ENCODE peak calls at places on chromosome 15, in five cellular contexts. Q is brain microvascular endothelial cell, Z is PC-3, P is cardiac fibroblast, D is tibial artery. S is an unnamed sample.

GRCh38 chr15:64527263-64527984 is 67.0 kb downstream of the ZNF609 start:
- DNase-seq in D (no peak), Z (peak), Q (peak), P (peak), S (no peak)

GRCh38 chr15:27057904-27058645 is 87.1 kb downstream of the GABRG3 start:
- DNase-seq in D (no peak), P (peak), Z (peak), Q (no peak), S (no peak)

GRCh38 chr15:40238927-40239591 is at the start of gene PAK6:
- DNase-seq in Q (peak), D (no peak), Z (peak), P (peak), S (peak)

GRCh38 chr15:40787991-40788390 is 18.2 kb downstream of the C15orf62 start:
- DNase-seq in Q (no peak), D (no peak), P (no peak), Z (no peak), S (no peak)

GRCh38 chr15:62306851-62307504 is 141.9 kb upstream of the C2CD4B start:
- DNase-seq in Z (peak), Q (peak), P (peak), D (no peak), S (peak)

GRCh38 chr15:83016906-83017305 is 5.5 kb upstream of the C15orf40 start:
- DNase-seq in P (no peak), D (no peak), Q (no peak), Z (no peak), S (no peak)

GRCh38 chr15:67175643-67176071 is 78.8 kb downstream of the AAGAB start:
- DNase-seq in Q (no peak), D (peak), Z (no peak), P (peak), S (peak)

GRCh38 chr15:58537480-58537879 is 105.7 kb downstream of the LIPC start:
- DNase-seq in D (no peak), Z (no peak), Q (no peak), P (no peak), S (no peak)

GRCh38 chr15:64651573-64652260 is 123.7 kb downstream of the RBPMS2 start:
- DNase-seq in D (no peak), Z (peak), Q (no peak), P (no peak), S (no peak)

GRCh38 chr15:69380100-69380725 is 33.9 kb upstream of the KIF23 start:
- DNase-seq in Z (peak), P (peak), D (peak), Q (peak), S (peak)

GRCh38 chr15:91040851-91041250 is 18.5 kb upstream of the VPS33B start:
- DNase-seq in Z (no peak), Q (no peak), P (no peak), D (no peak), S (no peak)

GRCh38 chr15:94924971-94925593 is 693.7 kb downstream of the MCTP2 start:
- DNase-seq in Z (no peak), D (peak), P (peak), Q (no peak), S (no peak)

GRCh38 chr15:88872106-88872505 is 23.2 kb downstream of the HAPLN3 start:
- DNase-seq in Q (no peak), Z (no peak), P (no peak), D (no peak), S (no peak)

GRCh38 chr15:61169904-61170695 is 59.0 kb downstream of the RORA start:
- DNase-seq in D (no peak), P (no peak), Q (no peak), Z (no peak), S (peak)

GRCh38 chr15:41734079-41734478 is 40.2 kb upstream of the MAPKBP1 start:
- DNase-seq in D (no peak), Q (no peak), P (no peak), Z (no peak), S (no peak)

GRCh38 chr15:100713163-100713867 is 110.9 kb downstream of the ASB7 start:
- DNase-seq in D (peak), P (peak), Q (peak), Z (peak), S (no peak)

GRCh38 chr15:68658151-68658550 is 79.4 kb downstream of the CORO2B start:
- DNase-seq in Q (no peak), D (peak), P (no peak), Z (no peak), S (no peak)

GRCh38 chr15:68593826-68594532 is 15.2 kb downstream of the CORO2B start:
- DNase-seq in D (no peak), Q (no peak), P (no peak), Z (no peak), S (no peak)

DNA sequence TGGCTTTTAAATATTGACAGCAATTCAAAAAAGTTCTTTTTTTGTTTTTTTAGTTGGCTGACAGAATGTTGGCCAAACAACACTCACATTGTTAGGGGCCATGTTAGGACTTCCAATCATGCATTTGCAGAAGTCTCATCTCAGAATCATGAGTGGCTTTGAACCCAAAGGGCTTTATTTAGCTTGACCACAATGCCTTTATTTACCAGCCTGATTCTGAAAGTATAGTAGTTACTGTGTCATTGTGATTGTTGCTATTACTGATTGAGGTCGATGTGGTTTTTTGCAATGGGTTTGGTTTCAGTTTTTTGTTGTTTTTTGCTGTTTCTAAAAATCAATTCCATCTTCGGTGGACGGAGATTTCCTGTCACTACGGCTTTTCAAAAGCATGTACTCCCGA is 7.2 kb downstream of the GLDN start:
- DNase-seq in P (no peak), D (no peak), Q (no peak), Z (no peak), S (no peak)
- H3K4me3 ChIP-seq in P (no peak), D (peak), Q (no peak), Z (no peak), S (no peak)

GRCh38 chr15:23439513-23439912 is 7.5 kb downstream of the GOLGA6L2 start:
- DNase-seq in P (no peak), Q (no peak), D (no peak), Z (no peak), S (no peak)

GRCh38 chr15:23440596-23440995 is 6.4 kb downstream of the GOLGA6L2 start:
- DNase-seq in D (peak), P (no peak), Z (no peak), Q (no peak), S (no peak)

GRCh38 chr15:23437146-23437545 is 9.9 kb downstream of the GOLGA6L2 start:
- DNase-seq in Q (no peak), P (no peak), D (peak), Z (no peak), S (no peak)

GRCh38 chr15:23437673-23438072 is 9.4 kb downstream of the GOLGA6L2 start:
- DNase-seq in Z (no peak), Q (no peak), P (no peak), D (no peak), S (no peak)

GRCh38 chr15:23438816-23439466 is 8.1 kb downstream of the GOLGA6L2 start:
- DNase-seq in P (no peak), Q (no peak), D (no peak), Z (no peak), S (no peak)
- H3K4me3 ChIP-seq in P (no peak), Q (no peak), D (no peak), Z (no peak), S (no peak)

DNA sequence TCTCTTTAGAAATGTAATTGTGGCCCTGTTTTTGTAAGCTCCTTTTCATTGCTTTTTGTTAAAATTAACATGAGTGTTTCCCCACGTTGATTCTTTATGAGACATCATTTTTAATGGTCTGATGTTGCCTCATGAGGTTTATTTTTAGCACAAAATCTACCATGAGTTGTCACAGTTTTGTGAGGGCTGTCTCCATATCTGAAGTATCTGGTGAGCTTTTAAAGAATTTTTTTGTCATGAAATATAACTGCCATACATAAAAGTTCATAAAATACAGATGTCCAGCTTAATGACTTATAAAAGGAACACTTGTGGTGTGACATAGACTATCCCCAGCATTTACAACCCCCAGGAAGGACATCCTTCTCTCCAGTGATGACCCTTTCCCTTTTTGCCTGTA is 34.3 kb upstream of the CEMIP start:
- DNase-seq in Z (peak), P (peak), D (no peak), Q (no peak), S (no peak)
- H3K4me3 ChIP-seq in Z (no peak), P (no peak), D (no peak), Q (no peak), S (no peak)

DNA sequence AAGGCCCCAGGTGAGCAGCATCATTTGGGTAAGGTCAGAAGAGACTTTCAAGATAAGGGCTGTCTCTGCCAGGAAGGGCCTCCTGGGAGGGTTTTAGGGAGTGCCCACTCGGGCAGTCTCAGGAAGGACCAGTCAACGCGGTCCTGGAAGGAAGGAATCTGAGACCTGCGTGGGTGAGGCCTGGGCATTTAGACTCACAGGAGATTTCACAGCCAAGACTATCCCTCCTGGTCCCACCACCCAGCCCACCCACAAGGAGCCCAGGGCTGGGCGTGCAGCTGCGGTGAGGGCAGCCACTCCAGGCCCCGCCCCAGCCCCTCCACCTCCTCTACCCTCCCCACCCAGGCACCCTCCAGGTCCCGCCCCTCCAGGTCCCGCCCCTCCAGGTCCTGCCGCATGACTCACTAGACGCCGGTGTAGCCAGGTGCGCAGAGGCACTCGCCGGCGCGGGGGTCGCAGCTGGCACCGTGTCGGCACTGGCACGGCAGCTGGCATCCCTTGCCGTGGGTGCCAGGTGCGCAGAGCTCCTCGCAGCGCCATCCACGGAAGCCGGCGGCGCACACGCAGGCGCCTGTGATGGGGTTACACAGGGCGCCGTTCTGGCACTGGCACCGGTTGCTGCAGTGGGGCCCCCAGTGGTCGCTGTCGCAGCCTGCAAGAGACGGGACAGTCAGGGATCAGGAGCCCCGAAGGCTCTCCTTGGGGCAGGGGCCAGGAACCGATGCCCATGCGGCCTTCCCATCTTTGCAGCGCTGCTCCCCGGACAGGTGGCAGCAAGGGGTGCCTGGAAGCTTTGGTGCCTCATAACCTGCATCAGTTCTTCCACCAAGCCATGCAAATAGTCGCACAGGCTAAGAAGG is 112.8 kb downstream of the RAB11A start:
- DNase-seq in Q (no peak), Z (no peak), D (no peak), P (no peak), S (peak)
- H3K4me3 ChIP-seq in Q (no peak), Z (no peak), D (no peak), P (no peak), S (peak)

DNA sequence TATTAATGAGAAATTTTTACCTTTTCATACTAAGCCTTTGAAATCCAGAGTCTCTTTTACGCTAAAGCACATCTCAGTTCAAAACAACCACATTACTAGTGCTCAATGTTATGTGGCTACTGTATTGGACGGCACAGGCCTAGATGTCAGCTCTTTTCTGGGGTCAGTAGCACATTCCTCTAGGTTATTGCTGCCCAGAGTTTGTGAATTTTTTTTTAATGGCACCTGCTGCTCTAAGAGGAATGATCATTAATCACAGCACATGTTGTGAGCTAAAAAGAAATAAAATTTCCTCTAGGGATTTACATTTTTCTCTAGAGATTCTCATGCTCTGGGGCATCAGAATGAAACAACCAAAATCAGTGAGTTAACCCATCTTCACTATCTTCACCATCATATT is 436.8 kb upstream of the THBS1 start:
- DNase-seq in P (no peak), Z (no peak), Q (no peak), D (no peak), S (no peak)
- H3K4me3 ChIP-seq in P (no peak), Z (no peak), Q (no peak), D (no peak), S (no peak)

DNA sequence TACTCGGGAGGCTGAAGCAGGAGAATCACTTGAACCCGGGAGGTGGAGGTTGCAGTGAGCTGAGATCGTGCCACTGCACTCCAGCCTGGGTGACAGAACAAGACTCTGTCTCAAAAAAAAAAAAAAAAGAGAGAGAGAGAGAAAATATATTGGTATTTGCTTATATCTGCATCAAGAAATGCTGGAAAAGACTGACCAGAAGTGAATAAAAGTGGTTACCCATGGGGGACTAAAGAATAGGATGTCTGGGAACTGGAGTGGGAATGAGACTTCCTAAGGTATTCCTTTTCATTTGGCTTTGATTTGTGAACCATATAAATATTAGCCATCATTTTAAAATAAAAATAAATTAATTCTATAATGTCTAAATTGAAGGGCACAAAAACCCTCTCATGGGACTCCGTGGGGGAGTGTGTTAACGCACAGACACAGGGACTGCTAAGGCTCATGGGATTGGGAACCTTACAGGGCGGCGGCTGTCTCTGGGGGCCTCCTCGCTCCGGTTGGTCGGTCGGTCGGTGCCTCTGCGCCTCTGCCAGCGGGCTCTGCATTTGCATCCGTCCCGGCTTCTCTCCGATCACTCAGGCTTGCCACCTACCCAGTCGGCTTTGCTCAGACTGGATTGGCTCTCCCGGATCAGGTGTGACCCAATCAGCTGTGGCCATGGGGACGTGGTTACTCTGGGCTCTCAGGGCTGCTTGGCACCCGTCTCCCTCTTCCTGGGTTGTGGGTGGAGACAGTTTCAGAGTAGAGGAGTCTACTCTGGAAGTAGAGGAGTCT is 12.7 kb upstream of the TSPAN3 start:
- DNase-seq in Q (peak), P (peak), Z (no peak), D (peak), S (peak)
- H3K4me3 ChIP-seq in Q (peak), P (peak), Z (no peak), D (peak), S (no peak)

S was measured in A673.